ENCODE peak calls at places on chromosome 13, in eight cellular contexts. S is A549, D is upper lobe of left lung, A is SK-N-SH, G is tibial nerve, T is sigmoid colon, W is HepG2, I is suprapubic skin. E is an unnamed sample.

GRCh38 chr13:113815151-113816058 is 48.5 kb downstream of the GAS6 start:
- DNase-seq in S (no peak), D (peak; percentile 59), A (no peak), G (peak; percentile 49), T (no peak), W (no peak), I (no peak), E (no peak)

GRCh38 chr13:67223024-67223423 is 7.1 kb downstream of the PCDH9 start:
- DNase-seq in S (no peak), D (no peak), A (no peak), G (no peak), T (no peak), W (no peak), I (no peak), E (no peak)

GRCh38 chr13:113768018-113768905 is 9.2 kb downstream of the TMEM255B start:
- DNase-seq in S (no peak), D (no peak), A (no peak), G (no peak), T (peak; percentile 62), W (no peak), I (no peak), E (no peak)

GRCh38 chr13:99086149-99086868 is 108.4 kb upstream of the DOCK9 start:
- DNase-seq in S (peak; percentile 42), D (peak; percentile 93), A (peak; percentile 86), G (peak; percentile 27), T (peak; percentile 75), W (no peak), I (no peak), E (peak; percentile 60)

GRCh38 chr13:113226873-113227272 is 17.5 kb downstream of the CUL4A start:
- DNase-seq in S (no peak), D (no peak), A (no peak), G (no peak), T (no peak), W (no peak), I (peak; percentile 55), E (no peak)

GRCh38 chr13:36858285-36858684 is 39.3 kb downstream of the RFXAP start:
- DNase-seq in S (peak; percentile 7), D (no peak), A (peak; percentile 53), G (peak; percentile 8), T (no peak), W (peak; percentile 69), I (no peak), E (no peak)

GRCh38 chr13:113955235-113955634 is 18.6 kb downstream of the C13orf46 start:
- DNase-seq in S (no peak), D (peak; percentile 42), A (no peak), G (no peak), T (no peak), W (no peak), I (no peak), E (no peak)

GRCh38 chr13:109778102-109778542 is 8.3 kb downstream of the IRS2 start:
- DNase-seq in S (no peak), D (no peak), A (no peak), G (no peak), T (no peak), W (no peak), I (no peak), E (peak; percentile 33)

GRCh38 chr13:30222253-30222652 is 85.1 kb downstream of the KATNAL1 start:
- DNase-seq in S (no peak), D (no peak), A (no peak), G (no peak), T (no peak), W (no peak), I (no peak), E (no peak)

GRCh38 chr13:30580852-30581502 is 36.7 kb upstream of the USPL1 start:
- DNase-seq in S (no peak), D (no peak), A (no peak), G (no peak), T (no peak), W (no peak), I (no peak), E (no peak)

GRCh38 chr13:112776971-112777370 is 87.1 kb downstream of the ATP11A start:
- DNase-seq in S (no peak), D (no peak), A (peak; percentile 11), G (no peak), T (no peak), W (no peak), I (peak; percentile 31), E (no peak)

GRCh38 chr13:36288794-36289391 is 8.7 kb downstream of the CCDC169 start:
- DNase-seq in S (no peak), D (no peak), A (no peak), G (no peak), T (no peak), W (no peak), I (no peak), E (no peak)

GRCh38 chr13:48094404-48094780 is 512 bp downstream of the MED4 start:
- DNase-seq in S (no peak), D (no peak), A (no peak), G (no peak), T (no peak), W (no peak), I (no peak), E (no peak)

GRCh38 chr13:20174656-20175405 is 14.0 kb upstream of the GJA3 start:
- DNase-seq in S (peak; percentile 69), D (peak; percentile 77), A (no peak), G (peak; percentile 75), T (peak; percentile 82), W (peak; percentile 26), I (peak; percentile 89), E (peak; percentile 85)

GRCh38 chr13:28248080-28248479 is 109.7 kb downstream of the PAN3 start:
- DNase-seq in S (no peak), D (no peak), A (no peak), G (no peak), T (no peak), W (no peak), I (no peak), E (no peak)

DNA sequence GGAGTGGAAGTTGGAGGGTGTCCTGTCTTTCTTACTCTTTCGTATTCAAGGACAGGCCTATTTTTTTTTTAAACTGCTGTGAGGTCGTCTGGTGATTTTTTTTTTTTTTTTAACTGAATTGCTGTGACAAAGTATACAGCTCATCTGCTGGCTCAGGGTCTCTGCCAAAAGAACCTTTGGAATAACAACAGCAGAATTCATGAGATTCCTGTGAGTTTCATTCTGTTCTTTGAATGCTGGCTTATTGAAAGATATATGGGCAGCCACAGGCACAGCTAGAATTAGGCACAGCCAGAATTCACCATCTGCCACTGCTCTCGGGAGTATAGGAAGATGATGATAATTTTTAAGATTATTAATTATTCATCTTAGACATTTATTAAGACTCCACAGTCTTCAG is 21.4 kb upstream of the FRY start:
- DNase-seq in S (no peak), D (no peak), A (no peak), G (no peak), T (no peak), W (no peak), I (no peak), E (no peak)
- TF ChIP-seq EP300 in S (no peak), D (no peak), A (no peak), G (no peak), T (no peak), W (no peak), I (no peak), E (no peak)

DNA sequence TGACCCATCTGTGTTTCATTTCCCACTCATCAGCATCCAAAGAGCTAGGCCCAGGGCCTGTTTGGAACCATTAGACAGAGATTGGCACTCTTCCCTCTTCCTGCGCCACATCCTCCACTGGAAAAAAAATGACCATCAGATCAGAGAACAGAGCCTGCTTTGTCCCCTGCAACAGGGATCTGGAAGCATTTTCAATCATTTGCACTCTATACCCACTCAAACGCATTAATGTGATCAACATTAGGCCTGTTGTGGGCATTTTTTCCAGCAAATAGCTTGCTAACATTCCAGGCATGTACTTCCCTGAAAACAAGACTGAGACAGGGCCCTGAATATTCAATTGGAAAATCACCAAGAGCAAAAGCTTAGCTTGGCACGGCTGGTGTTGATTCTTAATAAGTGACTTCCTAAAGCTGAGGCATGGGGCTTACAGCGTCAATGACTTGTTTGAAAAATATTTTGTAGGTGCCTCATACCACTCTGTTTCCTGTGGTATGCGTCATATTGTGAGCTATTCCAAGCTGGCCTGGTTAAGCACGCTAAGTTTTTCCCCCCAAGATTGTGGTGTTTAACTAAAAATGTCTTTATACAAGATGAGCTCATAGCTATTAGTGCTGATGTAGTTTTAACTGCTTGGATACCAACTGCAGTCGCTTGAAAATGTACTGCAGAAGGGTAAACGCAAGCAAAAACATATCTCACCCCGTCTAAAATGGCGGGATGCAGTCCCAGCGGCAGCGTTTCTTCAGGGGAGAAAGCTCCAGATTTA is 404.4 kb downstream of the SPRY2 start:
- DNase-seq in S (peak; percentile 78), D (no peak), A (peak; percentile 61), G (peak; percentile 25), T (no peak), W (peak; percentile 3), I (no peak), E (no peak)
- H3K27ac ChIP-seq in S (peak overlapping the region; percentile 91), D (peak overlapping the region; percentile 41), A (peak overlapping the region; percentile 97), G (peak overlapping the region; percentile 92), T (peak overlapping the region; percentile 67), W (no peak overlapping the region), I (peak overlapping the region; percentile 80), E (peak overlapping the region; percentile 34)

DNA sequence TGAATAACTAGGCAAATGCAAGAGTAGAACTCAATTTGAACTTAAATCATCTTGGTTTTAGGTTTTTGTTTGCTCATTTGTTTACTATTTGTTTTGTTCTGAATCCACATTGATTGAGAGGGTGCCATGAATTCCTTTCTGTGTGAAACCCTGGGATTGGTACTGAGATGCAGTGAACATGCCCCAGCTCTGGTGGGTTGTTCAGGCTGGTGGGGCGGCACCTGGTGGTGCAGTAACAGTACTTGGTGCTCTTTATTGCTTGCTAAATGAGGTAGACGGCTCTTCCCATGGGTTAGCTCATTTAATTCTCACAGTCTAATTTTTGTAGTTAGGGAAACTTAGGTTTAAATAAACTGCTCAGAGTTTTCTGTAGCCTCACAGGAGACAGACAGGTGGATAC is 48.4 kb downstream of the WASF3 start:
- DNase-seq in S (peak; percentile 3), D (no peak), A (no peak), G (no peak), T (no peak), W (peak; percentile 12), I (no peak), E (no peak)
- TF ChIP-seq CTCF in S (no peak), D (no peak), A (no peak), G (no peak), T (no peak), W (peak; percentile 43), I (no peak), E (no peak)

GRCh38 chr13:97120976-97121375 is 101.2 kb upstream of the MBNL2 start:
- DNase-seq in S (no peak), D (no peak), A (no peak), G (no peak), T (no peak), W (no peak), I (no peak), E (no peak)

GRCh38 chr13:97122381-97122996 is 99.6 kb upstream of the MBNL2 start:
- DNase-seq in S (no peak), D (no peak), A (no peak), G (no peak), T (no peak), W (no peak), I (no peak), E (no peak)

GRCh38 chr13:97117388-97117910 is 104.7 kb upstream of the MBNL2 start:
- DNase-seq in S (no peak), D (no peak), A (no peak), G (no peak), T (no peak), W (no peak), I (no peak), E (no peak)

GRCh38 chr13:97121894-97122293 is 100.2 kb upstream of the MBNL2 start:
- DNase-seq in S (no peak), D (no peak), A (no peak), G (no peak), T (no peak), W (no peak), I (no peak), E (no peak)

GRCh38 chr13:97119899-97120745 is 102.0 kb upstream of the MBNL2 start:
- DNase-seq in S (no peak), D (no peak), A (no peak), G (no peak), T (no peak), W (no peak), I (no peak), E (no peak)
- TF ChIP-seq EP300 in S (no peak), D (no peak), A (no peak), G (no peak), T (no peak), W (no peak), I (no peak), E (no peak)

E was measured in transverse colon.